ENCODE peak calls at places on chromosome 21, in seven cellular contexts. T is A549, R is IMR-90, J is GM12878, O is K562, D is HepG2, K is H1. E is an unnamed sample.
A peak's percentile ranks its signal among the peaks of the same experiment; 100 is the strongest.

GRCh38 chr21:33562389-33562788 is 19.6 kb downstream of the SON start:
- DNase-seq in J (no peak), K (no peak), R (no peak), T (no peak), O (no peak), D (no peak), E (no peak)

GRCh38 chr21:29914326-29914725 is 25.5 kb downstream of the GRIK1 start:
- DNase-seq in O (no peak), D (no peak), R (no peak), K (no peak), T (no peak), J (no peak), E (no peak)

GRCh38 chr21:15850645-15851044 is 120.9 kb downstream of the USP25 start:
- DNase-seq in O (no peak), J (no peak), K (no peak), T (no peak), D (peak; percentile 1), R (peak; percentile 72), E (no peak)

GRCh38 chr21:35265170-35265877 is 216.2 kb upstream of the RUNX1 start:
- DNase-seq in T (peak; percentile 2), D (no peak), J (no peak), K (no peak), O (no peak), R (peak; percentile 79), E (peak; percentile 52)

GRCh38 chr21:31185663-31186062 is 147.4 kb upstream of the KRTAP19-8 start:
- DNase-seq in T (no peak), D (no peak), O (no peak), K (no peak), R (no peak), J (no peak), E (no peak)

GRCh38 chr21:26112127-26112742 is 58.3 kb downstream of the APP start:
- DNase-seq in T (no peak), J (no peak), R (no peak), D (no peak), O (no peak), K (no peak), E (no peak)

GRCh38 chr21:14766241-14766640 is 220.1 kb upstream of the SAMSN1 start:
- DNase-seq in R (no peak), D (peak; percentile 44), K (peak; percentile 7), J (no peak), T (no peak), O (no peak), E (peak; percentile 7)

GRCh38 chr21:24759348-24760118 is 847.7 kb downstream of the MRPL39 start:
- DNase-seq in O (no peak), D (no peak), J (no peak), K (no peak), R (no peak), T (no peak), E (no peak)

GRCh38 chr21:43287111-43287973 is 118.5 kb downstream of the CRYAA start:
- DNase-seq in T (no peak), K (no peak), R (no peak), O (peak; percentile 50), J (peak; percentile 19), D (no peak), E (no peak)

GRCh38 chr21:26756491-26757159 is 88.6 kb downstream of the ADAMTS1 start:
- DNase-seq in O (no peak), J (no peak), K (no peak), D (no peak), R (peak; percentile 55), T (no peak), E (no peak)

GRCh38 chr21:34020934-34021553 is 52.3 kb upstream of the MRPS6 start:
- DNase-seq in K (no peak), O (no peak), R (no peak), D (no peak), J (no peak), T (no peak), E (no peak)

GRCh38 chr21:17463441-17463840 is 49.4 kb upstream of the CXADR start:
- DNase-seq in T (peak; percentile 15), O (no peak), K (no peak), D (peak; percentile 40), J (no peak), R (peak; percentile 97), E (no peak)

GRCh38 chr21:32920474-32920873 is 105.3 kb upstream of the OLIG2 start:
- DNase-seq in R (no peak), O (no peak), J (no peak), T (no peak), K (no peak), D (no peak), E (no peak)

GRCh38 chr21:34983680-34984086 is 65.4 kb downstream of the RUNX1 start:
- DNase-seq in D (no peak), J (no peak), K (no peak), R (peak; percentile 63), O (peak; percentile 43), T (no peak), E (no peak)

GRCh38 chr21:16070207-16070651 is 340.4 kb downstream of the USP25 start:
- DNase-seq in J (no peak), K (no peak), O (no peak), T (no peak), D (no peak), R (no peak), E (no peak)

GRCh38 chr21:15003463-15004135 is 61.2 kb downstream of the NRIP1 start:
- DNase-seq in O (no peak), R (no peak), T (no peak), D (no peak), J (no peak), K (no peak), E (no peak)

GRCh38 chr21:44939532-44940115 is at the start of gene SLX9:
- DNase-seq in O (peak; percentile 95), J (no peak), T (peak; percentile 72), K (no peak), R (peak; percentile 73), D (peak; percentile 62), E (peak; percentile 48)

GRCh38 chr21:20329636-20330035 is 668.6 kb upstream of the NCAM2 start:
- DNase-seq in D (no peak), K (no peak), O (no peak), R (no peak), T (no peak), J (no peak), E (no peak)

GRCh38 chr21:25453524-25453923 is 153.8 kb downstream of the MRPL39 start:
- DNase-seq in R (peak; percentile 13), J (no peak), T (no peak), O (no peak), D (no peak), K (no peak), E (no peak)

GRCh38 chr21:44582980-44583799 is 2.8 kb upstream of the KRTAP10-5 start:
- DNase-seq in T (no peak), J (no peak), O (no peak), R (no peak), D (no peak), K (no peak), E (no peak)

GRCh38 chr21:15999741-16000140 is 270.0 kb downstream of the USP25 start:
- DNase-seq in R (no peak), D (no peak), T (no peak), J (no peak), K (no peak), O (no peak), E (no peak)

DNA sequence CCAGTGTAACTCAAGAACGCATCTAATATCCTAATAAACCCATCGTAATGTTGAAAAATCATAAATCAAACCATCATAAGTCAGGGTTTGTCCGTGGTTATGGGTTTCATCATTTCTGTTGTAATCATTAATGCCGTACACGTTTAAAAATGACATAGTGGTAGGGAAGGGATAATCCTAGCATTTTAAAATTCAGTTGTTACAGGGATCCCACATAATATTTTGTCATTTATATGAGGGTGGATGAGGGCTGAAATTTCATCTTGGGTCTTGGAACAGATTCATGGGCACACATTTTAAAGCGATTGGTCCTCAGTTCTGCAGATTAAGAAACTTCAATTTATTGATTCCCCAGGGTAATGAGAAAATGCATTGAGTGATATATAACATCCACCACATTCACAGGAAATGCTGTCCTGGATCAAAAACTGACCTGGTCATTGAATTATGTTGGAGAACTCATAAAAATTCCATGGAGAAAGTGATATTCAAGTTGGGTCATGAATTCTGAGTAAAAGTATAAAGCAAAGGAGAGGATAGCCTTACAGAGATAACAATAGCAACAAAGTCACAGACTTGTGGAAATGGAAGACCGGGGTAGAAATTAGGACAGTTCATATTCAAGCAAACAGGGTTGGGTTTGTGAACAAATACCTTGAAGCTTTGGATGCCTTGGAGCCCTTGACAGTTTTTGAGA is 1527.3 kb upstream of the TPTE start:
- DNase-seq in K (no peak), O (peak; percentile 23), T (no peak), R (no peak), J (no peak), D (peak; percentile 90), E (no peak)
- TF ChIP-seq CEBPB in K (no peak), O (peak; percentile 91), T (peak; percentile 74), R (no peak), J (no peak), D (no peak), E (no peak)

GRCh38 chr21:42081931-42082381 is 10.8 kb downstream of the UMODL1 start:
- DNase-seq in O (no peak), K (no peak), J (no peak), R (no peak), T (no peak), D (no peak), E (no peak)

GRCh38 chr21:42080788-42081083 is 9.6 kb downstream of the UMODL1 start:
- DNase-seq in J (no peak), D (no peak), R (peak; percentile 89), T (no peak), K (no peak), O (no peak), E (no peak)

GRCh38 chr21:42079939-42080787 is 9.0 kb downstream of the UMODL1 start:
- DNase-seq in T (no peak), O (no peak), D (no peak), R (peak; percentile 11), J (no peak), K (no peak), E (no peak)

GRCh38 chr21:42082501-42083360 is 11.6 kb downstream of the UMODL1 start:
- DNase-seq in O (no peak), K (no peak), J (no peak), D (no peak), R (no peak), T (no peak), E (no peak)

DNA sequence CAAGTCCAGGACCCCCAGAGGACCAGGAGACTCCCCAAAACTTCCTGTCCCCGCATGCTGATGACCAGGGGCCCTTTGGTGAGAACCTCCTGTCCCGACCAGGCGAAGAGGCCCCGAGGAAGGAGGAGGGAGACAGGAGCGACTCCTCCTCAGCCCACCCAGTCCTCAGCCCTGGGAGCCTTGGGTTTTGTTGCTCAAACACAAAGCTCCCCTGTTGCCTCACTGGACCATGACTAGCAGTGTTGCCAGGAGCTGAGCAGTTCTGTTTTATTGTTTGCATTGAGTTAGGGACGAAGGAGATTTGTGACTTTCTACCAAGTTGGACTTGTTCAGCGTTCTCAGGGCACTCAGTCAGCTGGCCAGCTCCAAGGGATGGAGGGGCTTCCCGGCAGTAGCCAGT is 10.0 kb downstream of the UMODL1 start:
- DNase-seq in R (no peak), K (no peak), J (no peak), O (no peak), D (no peak), T (no peak), E (no peak)
- TF ChIP-seq CEBPB in R (no peak), K (no peak), J (no peak), O (no peak), D (no peak), T (no peak), E (no peak)

GRCh38 chr21:22842875-22843274 is 1844.7 kb downstream of the NCAM2 start:
- DNase-seq in T (no peak), K (no peak), O (no peak), R (no peak), D (no peak), J (no peak), E (no peak)
- TF ChIP-seq CEBPB in T (no peak), K (no peak), O (no peak), R (no peak), D (no peak), J (no peak), E (no peak)

GRCh38 chr21:45974073-45975016 is 7.2 kb upstream of the COL6A1 start:
- DNase-seq in K (no peak), O (peak; percentile 55), J (no peak), D (no peak), R (peak; percentile 82), T (no peak), E (peak; percentile 36)
- TF ChIP-seq CEBPB in K (no peak), O (no peak), J (no peak), D (no peak), R (no peak), T (no peak), E (no peak)